ENCODE peak calls at places on chromosome 21, in six cellular contexts. S, O, Y, T, U and Z are unnamed samples.
A peak's percentile ranks its signal among the peaks of the same experiment; 100 is the strongest.

GRCh38 chr21:45822429-45823099 is 159.0 kb upstream of the COL6A1 start:
- DNase-seq in U (no peak), O (no peak), T (no peak), Y (no peak), S (no peak), Z (no peak)

GRCh38 chr21:45257673-45258341 is 29.9 kb downstream of the POFUT2 start:
- DNase-seq in U (no peak), Y (no peak), T (no peak), S (peak; percentile 28), O (no peak), Z (no peak)

GRCh38 chr21:39385299-39386145 is 36.6 kb upstream of the HMGN1 start:
- DNase-seq in T (peak; percentile 86), O (no peak), S (peak; percentile 80), Y (peak; percentile 95), U (peak; percentile 60), Z (peak; percentile 60)

GRCh38 chr21:39888848-39889247 is 21.6 kb downstream of the PCP4 start:
- DNase-seq in U (no peak), S (no peak), Y (no peak), T (no peak), O (no peak), Z (no peak)

GRCh38 chr21:21232320-21232719 is 234.1 kb downstream of the NCAM2 start:
- DNase-seq in O (peak; percentile 10), S (no peak), U (no peak), T (no peak), Y (peak; percentile 14), Z (peak; percentile 29)

GRCh38 chr21:36647279-36648093 is 51.4 kb upstream of the SIM2 start:
- DNase-seq in T (no peak), S (no peak), Y (no peak), U (no peak), O (peak; percentile 24), Z (no peak)

GRCh38 chr21:28374881-28375280 is 617.8 kb downstream of the LTN1 start:
- DNase-seq in O (no peak), U (no peak), T (no peak), Y (no peak), S (no peak), Z (no peak)

GRCh38 chr21:26070822-26071425 is 99.6 kb downstream of the APP start:
- DNase-seq in Y (no peak), U (peak; percentile 52), T (no peak), O (no peak), S (peak; percentile 13), Z (no peak)

GRCh38 chr21:45330851-45331261 is 43.2 kb upstream of the POFUT2 start:
- DNase-seq in O (no peak), U (no peak), T (peak; percentile 11), Y (no peak), S (no peak), Z (no peak)

GRCh38 chr21:31945576-31945975 is 72.8 kb downstream of the HUNK start:
- DNase-seq in Y (no peak), U (no peak), O (no peak), T (no peak), S (no peak), Z (peak; percentile 63)

GRCh38 chr21:38489283-38489677 is 9.0 kb downstream of the ERG start:
- DNase-seq in U (no peak), T (no peak), Y (no peak), S (no peak), O (no peak), Z (no peak)

GRCh38 chr21:46515109-46515508 is 56.4 kb downstream of the DIP2A start:
- DNase-seq in Y (peak; percentile 2), U (peak; percentile 27), O (no peak), S (no peak), T (peak; percentile 52), Z (no peak)

GRCh38 chr21:43270800-43271261 is 102.0 kb downstream of the CRYAA start:
- DNase-seq in S (no peak), T (peak; percentile 16), Y (no peak), O (no peak), U (no peak), Z (no peak)

GRCh38 chr21:45310446-45310845 is 22.8 kb upstream of the POFUT2 start:
- DNase-seq in S (no peak), Y (no peak), T (peak; percentile 12), U (no peak), O (no peak), Z (no peak)

GRCh38 chr21:20997633-20998455 is at the start of gene NCAM2:
- DNase-seq in Y (peak; percentile 84), U (peak; percentile 60), T (peak; percentile 79), O (peak; percentile 78), S (peak; percentile 46), Z (peak; percentile 60)

GRCh38 chr21:35102488-35103407 is 53.6 kb upstream of the RUNX1 start:
- DNase-seq in T (peak; percentile 26), O (no peak), U (peak; percentile 70), Y (no peak), S (peak; percentile 44), Z (no peak)

GRCh38 chr21:16071082-16071481 is 341.3 kb downstream of the USP25 start:
- DNase-seq in Y (no peak), U (no peak), T (no peak), O (no peak), S (no peak), Z (no peak)

GRCh38 chr21:29534448-29534847 is 235.7 kb downstream of the BACH1 start:
- DNase-seq in S (no peak), O (no peak), U (no peak), Y (no peak), T (no peak), Z (no peak)

GRCh38 chr21:35556536-35556935 is 503.8 kb downstream of the SETD4 start:
- DNase-seq in U (no peak), S (no peak), O (no peak), T (no peak), Y (no peak), Z (no peak)

GRCh38 chr21:29499734-29500343 is 201.1 kb downstream of the BACH1 start:
- DNase-seq in U (peak; percentile 8), S (no peak), O (no peak), Y (peak; percentile 10), T (no peak), Z (no peak)

GRCh38 chr21:26801524-26801923 is 43.7 kb downstream of the ADAMTS1 start:
- DNase-seq in S (no peak), O (no peak), T (no peak), U (no peak), Y (no peak), Z (peak; percentile 84)

GRCh38 chr21:30336596-30336995 is 898 bp downstream of the KRTAP27-1 start:
- DNase-seq in U (no peak), S (no peak), O (no peak), Y (no peak), T (no peak), Z (no peak)

GRCh38 chr21:38668501-38668900 is 137.2 kb upstream of the ETS2 start:
- DNase-seq in S (no peak), Y (no peak), T (no peak), U (no peak), O (no peak), Z (no peak)

GRCh38 chr21:42767561-42767835 is 111.8 kb downstream of the WDR4 start:
- DNase-seq in Y (no peak), U (no peak), T (no peak), O (no peak), S (no peak), Z (no peak)

GRCh38 chr21:29256125-29256895 is 42.4 kb upstream of the BACH1 start:
- DNase-seq in Y (peak; percentile 44), O (peak; percentile 51), T (no peak), U (no peak), S (no peak), Z (no peak)

GRCh38 chr21:41444703-41445464 is 18.8 kb downstream of the MX1 start:
- DNase-seq in Y (no peak), O (no peak), U (no peak), T (no peak), S (no peak), Z (no peak)

GRCh38 chr21:31731112-31731801 is 661 bp downstream of the SCAF4 start:
- DNase-seq in S (peak; percentile 68), U (peak; percentile 57), Y (peak; percentile 24), T (peak; percentile 40), O (peak; percentile 31), Z (no peak)

GRCh38 chr21:42684109-42684916 is 30.9 kb downstream of the PDE9A start:
- DNase-seq in U (peak; percentile 74), O (no peak), Y (peak; percentile 4), S (no peak), T (no peak), Z (no peak)

GRCh38 chr21:35257413-35257812 is 208.3 kb upstream of the RUNX1 start:
- DNase-seq in U (peak; percentile 27), T (peak; percentile 42), O (no peak), Y (peak; percentile 44), S (no peak), Z (peak; percentile 68)

GRCh38 chr21:36732217-36732616 is 33.3 kb downstream of the SIM2 start:
- DNase-seq in U (no peak), S (no peak), O (no peak), Y (no peak), T (no peak), Z (no peak)

GRCh38 chr21:34017127-34017961 is 56.0 kb upstream of the MRPS6 start:
- DNase-seq in O (no peak), T (no peak), Y (no peak), S (peak; percentile 34), U (no peak), Z (no peak)

GRCh38 chr21:25717491-25718139 is 17.1 kb downstream of the ATP5PF start:
- DNase-seq in T (no peak), O (no peak), S (no peak), U (no peak), Y (no peak), Z (no peak)